ENCODE peak calls at places on chromosomes 4 and X, in four cellular contexts. T is neuronal stem cell; P is CD8-positive, alpha-beta memory T cell; H is IMR-90. L is an unnamed sample.

GRCh38 chr4:4837921-4838601 is 21.4 kb upstream of the MSX1 start:
- DNase-seq in H (peak; percentile 17), T (peak; percentile 35), P (no peak), L (no peak)

GRCh38 chrX:57211906-57212305 is 74.6 kb upstream of the FAAH2 start:
- DNase-seq in P (no peak), T (no peak), H (no peak), L (no peak)

GRCh38 chr4:47531954-47532321 is 46.9 kb downstream of the ATP10D start:
- DNase-seq in H (no peak), T (no peak), P (no peak), L (no peak)

GRCh38 chrX:63764946-63765345 is 20.1 kb downstream of the ARHGEF9 start:
- DNase-seq in T (no peak), P (no peak), H (peak; percentile 34), L (no peak)

GRCh38 chr4:81470456-81471327 is 1.0 kb downstream of the RASGEF1B start:
- DNase-seq in H (no peak), P (peak; percentile 48), T (no peak), L (peak; percentile 45)

GRCh38 chr4:87128006-87128705 is 92.3 kb downstream of the KLHL8 start:
- DNase-seq in H (peak; percentile 26), P (no peak), T (no peak), L (peak; percentile 31)

GRCh38 chrX:54181196-54181953 is 1.7 kb downstream of the FAM120C start:
- DNase-seq in T (no peak), P (no peak), H (peak; percentile 41), L (no peak)

GRCh38 chr4:94451051-94451404 is 714 bp upstream of the PDLIM5 start:
- DNase-seq in H (no peak), P (no peak), T (no peak), L (no peak)

GRCh38 chr4:109729155-109729562 is 711 bp downstream of the PLA2G12A start:
- DNase-seq in H (peak; percentile 7), T (no peak), P (no peak), L (peak; percentile 32)

GRCh38 chr4:138935-139334 is 14.6 kb downstream of the ZNF718 start:
- DNase-seq in H (no peak), T (no peak), P (no peak), L (no peak)

DNA sequence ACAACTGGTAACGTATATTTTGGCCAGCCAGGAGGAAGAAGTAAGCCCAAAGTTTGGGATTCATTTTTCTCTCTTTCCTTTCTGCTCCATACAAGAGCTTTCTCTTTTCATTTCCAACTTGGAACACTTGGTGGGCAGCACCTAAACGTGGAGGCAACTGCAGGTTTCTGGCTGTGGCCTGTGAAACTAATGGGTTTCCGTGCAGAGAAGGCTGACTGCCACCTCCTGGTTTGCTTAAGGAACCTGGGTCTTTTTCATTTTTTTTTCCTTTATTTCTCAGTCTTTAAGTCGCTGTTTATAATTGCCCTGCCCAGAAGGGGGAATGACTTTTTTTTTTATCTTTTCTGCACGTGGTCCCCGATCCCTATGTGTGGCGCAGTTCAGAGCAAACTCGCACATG is 15.4 kb downstream of the ZNF718 start:
- DNase-seq in T (no peak), H (no peak), P (no peak), L (no peak)
- H3K9me3 ChIP-seq in T (peaks cover 39% of the 10 kb centered on the region), H (peaks cover 46% of the 10 kb centered on the region), P (peaks cover 13% of the 10 kb centered on the region), L (peaks cover 9% of the 10 kb centered on the region)

GRCh38 chr4:146640459-146641061 is 1.9 kb downstream of the POU4F2 start:
- DNase-seq in H (no peak), P (no peak), T (no peak), L (no peak)

GRCh38 chr4:146640021-146640425 is 1.3 kb downstream of the POU4F2 start:
- DNase-seq in T (no peak), H (no peak), P (no peak), L (no peak)

GRCh38 chr4:146637853-146638800 is 566 bp upstream of the POU4F2 start:
- DNase-seq in T (no peak), P (no peak), H (no peak), L (peak; percentile 18)

GRCh38 chr4:146638801-146639351 is at the start of gene POU4F2:
- DNase-seq in P (no peak), H (no peak), T (no peak), L (peak; percentile 30)

DNA sequence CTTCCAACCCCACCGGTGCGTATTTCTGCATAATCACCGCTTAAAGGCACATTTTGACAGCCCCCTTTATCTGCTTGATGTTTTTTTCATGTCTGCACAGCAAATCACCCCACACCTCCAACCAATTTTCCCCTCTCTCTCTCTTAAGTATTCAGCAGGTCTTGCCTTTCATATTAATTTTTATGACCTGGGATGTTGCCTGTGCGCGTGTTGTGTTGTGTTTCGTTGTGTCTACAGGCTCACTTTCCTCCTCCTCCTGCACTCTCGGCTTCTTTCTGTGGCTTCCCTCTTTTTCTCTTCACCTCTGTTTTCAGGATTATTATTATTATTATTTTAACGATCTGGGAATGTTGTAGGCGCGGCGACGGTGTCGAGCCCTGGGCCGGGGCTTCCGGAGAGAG is 721 bp downstream of the POU4F2 start:
- DNase-seq in H (no peak), T (no peak), P (no peak), L (no peak)
- H3K4me3 ChIP-seq in H (no peak overlapping the region), T (no peak overlapping the region), P (no peak overlapping the region), L (peak overlapping the region; percentile 36)

DNA sequence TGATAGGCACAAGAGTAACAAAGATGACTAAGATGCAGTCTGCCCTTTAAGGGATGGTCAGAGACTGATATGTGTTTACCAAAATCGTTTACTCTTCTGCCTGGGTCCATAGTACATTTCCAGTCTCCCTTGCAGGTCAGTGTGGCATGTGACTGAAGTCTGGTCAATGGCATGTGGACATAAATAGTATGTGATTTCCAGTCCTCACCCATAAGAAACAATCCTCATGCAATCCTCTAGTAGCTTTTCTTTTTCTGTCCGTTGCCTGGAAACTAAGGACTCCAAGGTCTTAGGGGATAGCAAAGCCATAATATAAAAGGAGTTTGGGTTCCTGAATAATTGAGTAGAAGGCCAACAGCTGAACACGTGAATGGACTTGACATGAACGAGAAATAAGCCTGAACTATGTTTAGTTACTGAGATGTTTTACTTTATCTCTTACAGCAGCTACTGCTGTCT is 1.1 kb downstream of the SLC9B2 start:
- DNase-seq in P (no peak), H (peak; percentile 26), T (no peak), L (no peak)
- H3K27ac ChIP-seq in P (peak overlapping the region; percentile 94), H (no peak overlapping the region), T (no peak overlapping the region), L (peak overlapping the region; percentile 72)

GRCh38 chr4:121408-122084 is 2.8 kb upstream of the ZNF718 start:
- DNase-seq in H (no peak), P (peak; percentile 25), T (no peak), L (no peak)

GRCh38 chr4:120616-121015 is 3.7 kb upstream of the ZNF718 start:
- DNase-seq in T (no peak), P (no peak), H (no peak), L (no peak)

GRCh38 chr4:125833-126232 is 1.5 kb downstream of the ZNF718 start:
- DNase-seq in P (no peak), H (no peak), T (no peak), L (no peak)

GRCh38 chr4:125085-125820 is 952 bp downstream of the ZNF718 start:
- DNase-seq in P (no peak), T (peak; percentile 17), H (peak; percentile 17), L (peak; percentile 37)

DNA sequence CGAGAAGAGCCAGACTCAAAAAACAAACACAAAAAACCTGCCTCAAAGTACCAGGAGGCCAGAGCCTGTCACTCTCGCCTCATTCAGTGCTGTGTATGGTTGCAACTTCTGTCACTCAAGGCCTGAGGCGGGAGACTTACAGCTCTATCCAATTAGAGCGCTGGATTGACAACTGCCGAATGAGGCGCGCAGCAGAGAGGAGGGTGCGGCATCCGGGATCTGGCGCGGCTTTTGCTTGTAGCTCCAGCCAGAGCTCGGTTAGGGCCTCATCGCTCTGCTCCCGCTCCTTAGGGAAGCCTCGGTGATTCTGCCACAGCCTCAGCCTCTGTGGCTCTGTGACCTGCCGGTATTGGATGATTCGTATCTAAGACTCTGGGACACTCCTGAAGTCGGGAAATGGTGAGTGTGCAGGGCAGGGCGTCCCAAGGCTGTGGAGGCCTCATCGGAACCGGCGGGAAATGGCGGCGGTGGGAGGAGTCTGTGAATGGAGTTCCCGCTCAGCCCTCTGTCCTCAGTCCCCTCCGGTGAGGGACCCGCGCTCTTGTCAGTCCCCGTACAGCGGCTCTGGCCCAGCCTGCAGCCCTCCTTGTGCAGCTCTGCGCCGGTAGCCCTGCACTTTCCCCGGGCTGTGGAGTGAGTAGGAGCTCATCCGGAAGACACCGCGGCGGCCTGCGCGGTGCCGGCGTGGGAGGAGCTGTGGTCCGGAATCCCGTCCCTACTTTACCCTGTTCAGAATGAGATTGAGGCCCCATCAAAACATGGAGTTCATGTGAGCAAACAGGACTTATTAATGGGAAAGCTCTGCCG is at the start of gene ZNF718:
- DNase-seq in H (peak; percentile 97), T (peak; percentile 97), P (peak; percentile 93), L (peak; percentile 98)
- H3K9me3 ChIP-seq in H (peaks cover 12% of the 10 kb centered on the region), T (peaks cover 10% of the 10 kb centered on the region), P (peaks cover 11% of the 10 kb centered on the region), L (no peaks in the 10 kb centered on the region)

DNA sequence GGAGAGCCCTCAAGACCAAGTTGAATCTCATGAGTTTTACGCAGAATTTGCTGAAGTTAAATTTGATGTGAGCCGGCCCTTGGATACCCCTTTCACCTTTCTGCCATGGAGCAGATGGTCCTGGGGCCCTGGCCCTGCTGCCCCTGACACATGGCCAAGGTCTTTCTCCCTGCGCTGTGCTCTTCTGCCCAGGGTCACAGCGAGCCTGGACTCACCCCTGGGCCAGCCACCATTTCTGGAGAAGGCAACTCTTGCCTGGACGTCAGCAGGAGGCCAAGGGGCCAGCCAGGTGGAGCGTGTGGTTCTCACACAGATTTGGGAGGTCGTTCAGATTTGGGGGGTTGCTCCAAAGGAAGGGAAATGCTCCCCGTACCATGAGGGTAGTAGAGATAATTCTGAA is 30.0 kb downstream of the PCGF3 start:
- DNase-seq in T (no peak), P (no peak), H (no peak), L (no peak)
- H3K4me3 ChIP-seq in T (no peak overlapping the region), P (no peak overlapping the region), H (no peak overlapping the region), L (no peak overlapping the region)

GRCh38 chr4:152652102-152652501 is 27.7 kb downstream of the TMEM154 start:
- DNase-seq in T (no peak), P (no peak), H (no peak), L (no peak)

GRCh38 chr4:152659806-152660205 is 20.0 kb downstream of the TMEM154 start:
- DNase-seq in H (no peak), P (no peak), T (no peak), L (no peak)

GRCh38 chr4:152657657-152658056 is 22.1 kb downstream of the TMEM154 start:
- DNase-seq in P (no peak), T (no peak), H (no peak), L (no peak)

GRCh38 chr4:152651473-152652060 is 28.2 kb downstream of the TMEM154 start:
- DNase-seq in T (no peak), H (no peak), P (no peak), L (no peak)

DNA sequence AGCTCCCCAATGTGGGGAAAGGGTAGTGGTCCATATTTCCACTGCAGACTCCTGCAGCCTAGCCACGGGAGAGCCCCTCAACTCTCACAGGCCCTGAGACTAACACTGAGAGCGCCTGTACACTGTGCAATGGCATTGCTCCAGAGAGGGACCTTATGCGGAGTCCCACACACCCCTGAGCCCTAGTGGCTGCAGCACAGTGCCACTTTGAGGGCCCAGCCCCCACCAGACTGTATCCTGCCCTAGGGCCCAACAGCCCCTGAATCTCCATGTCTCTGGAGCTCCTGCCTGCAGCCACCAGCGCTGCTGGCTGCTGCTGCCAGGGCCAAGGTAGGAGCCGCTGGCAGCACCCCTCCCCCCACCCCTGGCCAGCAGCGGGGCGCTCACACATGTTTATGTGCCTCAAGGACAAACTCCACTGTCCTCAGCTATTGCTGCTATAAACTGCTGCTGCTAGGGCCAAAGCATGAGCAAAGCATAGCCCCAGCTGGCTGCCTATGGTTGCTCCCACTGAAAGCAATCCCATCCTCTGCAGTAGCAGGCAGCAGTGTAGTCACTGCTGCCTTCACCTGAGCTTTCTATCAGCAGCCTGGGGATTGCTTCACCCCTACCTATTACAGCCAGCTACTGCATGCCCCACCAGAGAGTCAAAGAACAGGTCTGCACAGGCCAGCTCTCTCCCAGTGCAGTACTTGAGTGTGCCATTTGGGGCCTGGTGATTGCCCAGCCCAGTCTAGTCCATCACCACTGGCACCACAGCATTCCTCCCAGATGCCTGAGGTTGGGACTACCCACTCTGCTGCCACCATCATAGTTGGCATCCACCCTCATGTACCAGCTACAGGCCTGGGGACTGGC is 24.3 kb downstream of the TMEM154 start:
- DNase-seq in P (no peak), T (no peak), H (no peak), L (no peak)
- H3K27ac ChIP-seq in P (no peak overlapping the region), T (no peak overlapping the region), H (no peak overlapping the region), L (no peak overlapping the region)

L was measured in cardiac muscle cell.